ENCODE peak calls at places on chromosome 5, in eight cellular contexts. E is amniotic stem cell, Q is adrenal gland, F is HS-5, B is hypothalamus, K is BE2C, I is astrocyte of the cerebellum, H is AG20443. T is an unnamed sample.

GRCh38 chr5:169893586-169893985 is 86.7 kb downstream of the INSYN2B start:
- DNase-seq in K (no peak), H (peak; percentile 33), I (peak; percentile 12), E (no peak), B (no peak), Q (no peak), F (no peak), T (no peak)

GRCh38 chr5:53480474-53481353 is at the start of gene FST:
- DNase-seq in F (no peak), B (no peak), K (no peak), E (peak; percentile 41), I (no peak), H (peak; percentile 74), Q (no peak), T (peak; percentile 83)

GRCh38 chr5:107149243-107149642 is 521.5 kb downstream of the EFNA5 start:
- DNase-seq in K (no peak), B (no peak), F (no peak), E (no peak), Q (no peak), I (no peak), H (no peak), T (no peak)

GRCh38 chr5:132027027-132027426 is 15.6 kb upstream of the ACSL6 start:
- DNase-seq in E (no peak), F (no peak), Q (no peak), B (no peak), I (no peak), H (peak; percentile 3), K (no peak), T (peak; percentile 55)

GRCh38 chr5:102411-103043 is 10.6 kb downstream of the PLEKHG4B start:
- DNase-seq in H (no peak), K (no peak), F (no peak), B (no peak), Q (no peak), I (no peak), E (no peak), T (no peak)

GRCh38 chr5:34480810-34481528 is 175.2 kb upstream of the RAI14 start:
- DNase-seq in H (no peak), K (no peak), F (no peak), Q (no peak), E (no peak), I (no peak), B (no peak), T (no peak)

GRCh38 chr5:75891736-75892135 is 174.5 kb upstream of the POC5 start:
- DNase-seq in H (no peak), F (no peak), B (no peak), Q (no peak), K (no peak), E (no peak), I (no peak), T (no peak)

GRCh38 chr5:95471922-95472321 is 80.8 kb downstream of the FAM81B start:
- DNase-seq in E (no peak), H (peak; percentile 39), I (peak; percentile 2), Q (no peak), F (peak; percentile 13), K (no peak), B (no peak), T (no peak)